ENCODE peak calls at places on chromosome 9, in seven cellular contexts. R, O, M, N, G, F and Y are unnamed samples.

GRCh38 chr9:97293207-97293721 is 14.2 kb upstream of the CCDC180 start:
- DNase-seq in R (no peak), O (peak), M (no peak), N (peak), G (no peak), F (no peak), Y (peak)

GRCh38 chr9:109558718-109559151 is 60.6 kb upstream of the PTPN3 start:
- DNase-seq in R (peak), O (no peak), M (no peak), N (no peak), G (no peak), F (no peak), Y (no peak)

GRCh38 chr9:101445353-101446029 is 9.9 kb upstream of the ALDOB start:
- DNase-seq in R (no peak), O (no peak), M (no peak), N (peak), G (no peak), F (no peak), Y (no peak)

GRCh38 chr9:37954581-37954981 is 50.7 kb upstream of the SLC25A51 start:
- DNase-seq in R (no peak), O (no peak), M (no peak), N (no peak), G (no peak), F (no peak), Y (no peak)

GRCh38 chr9:12817702-12818101 is 42.9 kb downstream of the LURAP1L start:
- DNase-seq in R (no peak), O (peak), M (no peak), N (peak), G (no peak), F (no peak), Y (no peak)

GRCh38 chr9:131276107-131276888 is at the start of gene FAM78A:
- DNase-seq in R (peak), O (peak), M (no peak), N (no peak), G (no peak), F (no peak), Y (no peak)

GRCh38 chr9:133683494-133684460 is 47.6 kb downstream of the DBH start:
- DNase-seq in R (no peak), O (peak), M (no peak), N (peak), G (no peak), F (no peak), Y (peak)

GRCh38 chr9:35763803-35764202 is 9.7 kb upstream of the MSMP start:
- DNase-seq in R (no peak), O (no peak), M (no peak), N (no peak), G (no peak), F (no peak), Y (no peak)

GRCh38 chr9:136532799-136533774 is 12.8 kb downstream of the NOTCH1 start:
- DNase-seq in R (no peak), O (no peak), M (no peak), N (no peak), G (no peak), F (no peak), Y (no peak)

GRCh38 chr9:133162802-133163558 is 734 bp downstream of the GBGT1 start:
- DNase-seq in R (no peak), O (no peak), M (no peak), N (no peak), G (no peak), F (no peak), Y (no peak)

GRCh38 chr9:20355022-20355421 is 267.3 kb downstream of the MLLT3 start:
- DNase-seq in R (peak), O (peak), M (no peak), N (peak), G (no peak), F (no peak), Y (no peak)

GRCh38 chr9:17005085-17005484 is 129.8 kb upstream of the CNTLN start:
- DNase-seq in R (no peak), O (peak), M (no peak), N (peak), G (peak), F (peak), Y (peak)

GRCh38 chr9:134634667-134635230 is 6.9 kb upstream of the COL5A1 start:
- DNase-seq in R (no peak), O (no peak), M (no peak), N (no peak), G (peak), F (no peak), Y (no peak)

GRCh38 chr9:16145196-16145950 is 592.5 kb downstream of the CCDC171 start:
- DNase-seq in R (no peak), O (peak), M (no peak), N (peak), G (no peak), F (no peak), Y (peak)

GRCh38 chr9:122904466-122904822 is 715 bp downstream of the RC3H2 start:
- DNase-seq in R (peak), O (peak), M (no peak), N (peak), G (peak), F (no peak), Y (peak)

GRCh38 chr9:37968228-37968672 is 64.3 kb upstream of the SLC25A51 start:
- DNase-seq in R (peak), O (peak), M (no peak), N (peak), G (no peak), F (no peak), Y (no peak)

GRCh38 chr9:135502168-135502872 is 1.8 kb downstream of the MRPS2 start:
- DNase-seq in R (no peak), O (no peak), M (no peak), N (no peak), G (no peak), F (no peak), Y (no peak)

GRCh38 chr9:87259543-87259942 is 238.1 kb upstream of the DAPK1 start:
- DNase-seq in R (no peak), O (no peak), M (no peak), N (no peak), G (no peak), F (no peak), Y (no peak)

GRCh38 chr9:19701274-19701673 is 87.6 kb downstream of the SLC24A2 start:
- DNase-seq in R (no peak), O (no peak), M (no peak), N (no peak), G (no peak), F (no peak), Y (no peak)

GRCh38 chr9:101737705-101738565 is 512 bp downstream of the GRIN3A start:
- DNase-seq in R (no peak), O (no peak), M (peak), N (no peak), G (peak), F (no peak), Y (peak)

GRCh38 chr9:109906766-109907382 is 126.9 kb downstream of the PALM2AKAP2 start:
- DNase-seq in R (peak), O (peak), M (no peak), N (peak), G (no peak), F (no peak), Y (no peak)

GRCh38 chr9:124780060-124780756 is 3.3 kb downstream of the OLFML2A start:
- DNase-seq in R (no peak), O (no peak), M (no peak), N (no peak), G (no peak), F (no peak), Y (no peak)

GRCh38 chr9:133155156-133155555 is 8.6 kb downstream of the GBGT1 start:
- DNase-seq in R (no peak), O (no peak), M (no peak), N (no peak), G (peak), F (no peak), Y (no peak)

GRCh38 chr9:79809931-79810330 is 238.2 kb downstream of the TLE4 start:
- DNase-seq in R (peak), O (peak), M (no peak), N (peak), G (no peak), F (no peak), Y (no peak)

GRCh38 chr9:26955222-26955903 is 849 bp upstream of the IFT74 start:
- DNase-seq in R (no peak), O (peak), M (no peak), N (no peak), G (no peak), F (no peak), Y (peak)

GRCh38 chr9:70060883-70061507 is 17.3 kb downstream of the MAMDC2 start:
- DNase-seq in R (no peak), O (no peak), M (no peak), N (no peak), G (no peak), F (no peak), Y (no peak)

GRCh38 chr9:124698265-124698664 is 72.8 kb downstream of the NR6A1 start:
- DNase-seq in R (peak), O (peak), M (peak), N (peak), G (no peak), F (no peak), Y (peak)

GRCh38 chr9:73613092-73613701 is 461.5 kb downstream of the ANXA1 start:
- DNase-seq in R (peak), O (peak), M (no peak), N (no peak), G (no peak), F (no peak), Y (peak)

GRCh38 chr9:71079451-71079850 is 42.0 kb downstream of the TRPM3 start:
- DNase-seq in R (peak), O (no peak), M (no peak), N (peak), G (no peak), F (no peak), Y (no peak)

GRCh38 chr9:4141201-4141750 is 158.6 kb downstream of the GLIS3 start:
- DNase-seq in R (no peak), O (no peak), M (no peak), N (peak), G (no peak), F (no peak), Y (no peak)

GRCh38 chr9:107177243-107177839 is 105.7 kb upstream of the RAD23B start:
- DNase-seq in R (no peak), O (no peak), M (no peak), N (no peak), G (no peak), F (no peak), Y (no peak)

GRCh38 chr9:109894921-109895758 is 115.1 kb downstream of the PALM2AKAP2 start:
- DNase-seq in R (no peak), O (peak), M (no peak), N (peak), G (no peak), F (no peak), Y (no peak)

GRCh38 chr9:79567671-79568098 is 4.1 kb upstream of the TLE4 start:
- DNase-seq in R (peak), O (no peak), M (no peak), N (no peak), G (peak), F (no peak), Y (peak)

GRCh38 chr9:134475051-134475790 is 149.0 kb downstream of the RXRA start:
- DNase-seq in R (no peak), O (peak), M (no peak), N (peak), G (no peak), F (no peak), Y (no peak)

GRCh38 chr9:92392690-92393089 is 11.7 kb downstream of the OGN start:
- DNase-seq in R (peak), O (no peak), M (no peak), N (peak), G (no peak), F (no peak), Y (no peak)

DNA sequence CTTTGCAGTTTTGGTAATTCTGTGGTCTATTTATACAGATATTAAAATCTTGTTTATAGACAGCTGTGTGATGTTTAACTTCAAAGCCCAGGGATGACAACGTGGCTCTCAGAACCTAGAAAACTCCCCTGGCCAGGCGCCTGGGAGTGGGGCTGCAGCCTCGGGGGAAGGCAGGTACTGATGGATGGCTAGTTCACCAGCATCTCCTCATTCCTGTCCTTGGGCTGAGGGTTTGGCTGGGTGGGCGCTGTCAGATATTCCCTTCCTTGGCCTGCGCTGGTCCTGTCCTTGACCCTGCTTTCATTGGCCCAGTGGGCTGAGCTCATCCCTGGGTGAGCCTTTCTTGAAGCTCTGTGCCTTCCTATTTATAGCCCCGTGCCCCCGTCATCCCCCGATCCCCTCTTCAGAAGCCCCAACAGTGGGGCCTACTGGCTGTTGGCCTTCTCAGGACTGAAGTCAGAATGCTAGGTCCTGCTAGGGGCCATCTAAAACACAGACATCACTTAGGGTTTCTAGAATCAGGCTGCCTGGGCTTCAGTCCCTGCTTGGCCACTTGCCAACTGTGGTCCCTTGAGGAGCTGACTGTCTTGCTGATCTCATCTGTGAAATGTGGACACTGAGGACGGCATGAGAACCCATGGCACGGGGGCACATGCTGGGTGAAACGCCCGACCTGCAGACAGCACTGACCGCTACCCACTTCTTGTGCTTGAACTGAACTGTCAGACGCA is 20.9 kb downstream of the SH3GLB2 start:
- DNase-seq in R (no peak), O (no peak), M (no peak), N (no peak), G (no peak), F (no peak), Y (no peak)
- H3K18ac ChIP-seq in R (no peak), O (no peak), M (no peak), N (no peak), G (no peak), F (no peak), Y (no peak)

DNA sequence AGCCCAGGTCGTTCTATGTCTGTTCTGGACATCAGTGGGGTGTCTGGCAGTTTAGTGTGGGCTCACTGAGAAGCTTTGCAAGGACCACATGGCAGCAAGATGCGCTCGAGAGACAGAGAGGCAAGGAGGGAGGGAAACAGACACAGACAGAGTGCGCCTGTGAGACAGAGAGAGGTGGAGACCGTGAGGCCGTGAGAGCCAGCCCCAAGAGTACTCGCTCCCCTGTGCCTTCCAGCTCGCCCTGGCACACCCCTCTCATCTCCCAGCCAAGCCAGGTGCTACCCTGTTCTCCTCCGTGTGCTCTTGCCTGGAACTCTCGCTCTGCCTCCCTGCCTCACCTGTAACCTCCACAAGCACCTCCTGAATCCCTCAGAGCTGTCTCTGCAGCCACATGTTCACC is 106.8 kb downstream of the EHMT1 start:
- DNase-seq in R (no peak), O (no peak), M (no peak), N (no peak), G (no peak), F (no peak), Y (no peak)
- H3K18ac ChIP-seq in R (peak), O (no peak), M (no peak), N (no peak), G (no peak), F (no peak), Y (no peak)

GRCh38 chr9:84875193-84875592 is 205.7 kb downstream of the NTRK2 start:
- DNase-seq in R (no peak), O (peak), M (no peak), N (no peak), G (no peak), F (no peak), Y (no peak)
- H3K18ac ChIP-seq in R (no peak), O (no peak), M (no peak), N (no peak), G (no peak), F (no peak), Y (no peak)

DNA sequence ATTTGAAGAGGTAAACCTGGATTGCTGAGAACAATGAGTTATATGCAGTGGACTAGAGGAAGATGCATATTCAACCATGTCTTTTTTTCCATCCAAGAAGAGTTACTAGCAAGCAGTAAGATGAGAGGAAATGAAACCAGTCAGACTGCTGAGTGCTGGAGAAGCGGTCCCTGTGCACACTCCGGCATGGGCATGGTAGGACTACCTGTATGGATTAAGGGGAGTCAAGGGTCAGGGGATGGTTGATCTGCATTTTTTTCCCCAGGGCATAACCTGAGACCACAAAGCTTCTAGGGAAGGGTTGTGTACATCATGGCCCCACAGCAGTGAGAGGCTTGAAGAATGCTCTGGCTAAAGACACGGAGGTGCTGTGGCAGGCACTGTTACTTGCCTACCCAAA is 76.6 kb upstream of the ZNF169 start:
- DNase-seq in R (no peak), O (no peak), M (no peak), N (no peak), G (no peak), F (no peak), Y (no peak)
- H3K18ac ChIP-seq in R (no peak), O (peak), M (no peak), N (no peak), G (no peak), F (no peak), Y (no peak)

GRCh38 chr9:129270205-129270604 is 92.1 kb upstream of the IER5L start:
- DNase-seq in R (no peak), O (no peak), M (no peak), N (no peak), G (no peak), F (no peak), Y (no peak)
- H3K18ac ChIP-seq in R (no peak), O (no peak), M (no peak), N (no peak), G (no peak), F (no peak), Y (no peak)

DNA sequence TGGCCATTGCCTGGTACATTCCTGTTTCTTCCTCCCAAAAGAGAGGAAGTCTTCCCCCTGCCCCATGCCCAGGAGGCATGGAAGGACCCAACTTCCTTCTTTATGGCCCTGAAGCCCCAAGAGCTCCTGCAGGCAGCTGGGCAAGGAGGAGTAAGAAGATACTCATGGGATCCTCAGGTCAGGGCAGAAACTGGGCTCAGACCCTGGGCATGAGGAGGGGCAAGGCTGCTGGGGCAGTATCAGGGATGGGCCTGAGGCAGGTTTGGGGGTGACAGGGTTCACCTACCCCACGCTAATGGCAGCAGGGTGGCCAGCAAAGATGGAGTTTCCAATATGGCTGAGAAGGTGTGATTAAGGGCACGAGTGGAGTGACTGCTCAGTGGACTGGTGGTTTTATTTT is 118.3 kb upstream of the MVB12B start:
- DNase-seq in R (no peak), O (no peak), M (no peak), N (no peak), G (no peak), F (no peak), Y (no peak)
- H3K18ac ChIP-seq in R (no peak), O (no peak), M (no peak), N (no peak), G (no peak), F (no peak), Y (no peak)

GRCh38 chr9:72151099-72151498 is 1.9 kb downstream of the GDA start:
- DNase-seq in R (peak), O (no peak), M (no peak), N (no peak), G (no peak), F (no peak), Y (no peak)
- H3K18ac ChIP-seq in R (no peak), O (no peak), M (no peak), N (no peak), G (no peak), F (no peak), Y (no peak)